ENCODE peak calls at places on chromosomes 4 and X, in six cellular contexts. X is H1, B is GM12878, Z is HepG2, S is GM12892, G is K562. I is an unnamed sample.

GRCh38 chr4:167606551-167606950 is 372.3 kb upstream of the SPOCK3 start:
- DNase-seq in X (no peak), B (no peak), Z (no peak), S (no peak), G (no peak), I (no peak)

GRCh38 chr4:29002151-29002550 is 1718.0 kb upstream of the PCDH7 start:
- DNase-seq in X (peak; percentile 17), B (no peak), Z (no peak), S (no peak), G (no peak), I (no peak)

GRCh38 chrX:43552166-43552565 is 103.9 kb upstream of the MAOA start:
- DNase-seq in X (no peak), B (no peak), Z (peak; percentile 25), S (no peak), G (peak; percentile 1), I (no peak)

GRCh38 chr4:37802068-37802666 is 24.3 kb upstream of the PGM2 start:
- DNase-seq in X (no peak), B (no peak), Z (peak; percentile 78), S (no peak), G (peak; percentile 61), I (no peak)

GRCh38 chr4:183434264-183435045 is 10.0 kb upstream of the CDKN2AIP start:
- DNase-seq in X (no peak), B (no peak), Z (no peak), S (no peak), G (no peak), I (no peak)

GRCh38 chr4:86178216-86178615 is 181.6 kb downstream of the MAPK10 start:
- DNase-seq in X (no peak), B (no peak), Z (no peak), S (no peak), G (no peak), I (no peak)

GRCh38 chr4:46933686-46934085 is 24.6 kb upstream of the COX7B2 start:
- DNase-seq in X (no peak), B (no peak), Z (no peak), S (no peak), G (no peak), I (no peak)

GRCh38 chr4:107060388-107060787 is 24.3 kb upstream of the DKK2 start:
- DNase-seq in X (no peak), B (no peak), Z (no peak), S (no peak), G (no peak), I (no peak)

GRCh38 chr4:86685401-86685800 is 91.3 kb downstream of the PTPN13 start:
- DNase-seq in X (no peak), B (no peak), Z (peak; percentile 1), S (no peak), G (no peak), I (no peak)

GRCh38 chrX:18640686-18641085 is 31.2 kb downstream of the RS1 start:
- DNase-seq in X (no peak), B (no peak), Z (no peak), S (no peak), G (peak; percentile 1), I (no peak)

GRCh38 chr4:100806988-100807387 is 289.2 kb upstream of the EMCN start:
- DNase-seq in X (no peak), B (no peak), Z (no peak), S (no peak), G (no peak), I (no peak)

GRCh38 chr4:40915318-40916217 is 165.8 kb downstream of the NSUN7 start:
- DNase-seq in X (no peak), B (no peak), Z (no peak), S (no peak), G (no peak), I (no peak)

GRCh38 chr4:138510053-138510452 is 267.9 kb upstream of the SLC7A11 start:
- DNase-seq in X (no peak), B (no peak), Z (no peak), S (no peak), G (no peak), I (no peak)

GRCh38 chrX:125090046-125090445 is 229.6 kb upstream of the TEX13C start:
- DNase-seq in X (no peak), B (no peak), Z (no peak), S (no peak), G (no peak), I (no peak)
- TF ChIP-seq TAF1 in X (no peak), B (no peak), Z (no peak), S (no peak), G (no peak), I (no peak)

DNA sequence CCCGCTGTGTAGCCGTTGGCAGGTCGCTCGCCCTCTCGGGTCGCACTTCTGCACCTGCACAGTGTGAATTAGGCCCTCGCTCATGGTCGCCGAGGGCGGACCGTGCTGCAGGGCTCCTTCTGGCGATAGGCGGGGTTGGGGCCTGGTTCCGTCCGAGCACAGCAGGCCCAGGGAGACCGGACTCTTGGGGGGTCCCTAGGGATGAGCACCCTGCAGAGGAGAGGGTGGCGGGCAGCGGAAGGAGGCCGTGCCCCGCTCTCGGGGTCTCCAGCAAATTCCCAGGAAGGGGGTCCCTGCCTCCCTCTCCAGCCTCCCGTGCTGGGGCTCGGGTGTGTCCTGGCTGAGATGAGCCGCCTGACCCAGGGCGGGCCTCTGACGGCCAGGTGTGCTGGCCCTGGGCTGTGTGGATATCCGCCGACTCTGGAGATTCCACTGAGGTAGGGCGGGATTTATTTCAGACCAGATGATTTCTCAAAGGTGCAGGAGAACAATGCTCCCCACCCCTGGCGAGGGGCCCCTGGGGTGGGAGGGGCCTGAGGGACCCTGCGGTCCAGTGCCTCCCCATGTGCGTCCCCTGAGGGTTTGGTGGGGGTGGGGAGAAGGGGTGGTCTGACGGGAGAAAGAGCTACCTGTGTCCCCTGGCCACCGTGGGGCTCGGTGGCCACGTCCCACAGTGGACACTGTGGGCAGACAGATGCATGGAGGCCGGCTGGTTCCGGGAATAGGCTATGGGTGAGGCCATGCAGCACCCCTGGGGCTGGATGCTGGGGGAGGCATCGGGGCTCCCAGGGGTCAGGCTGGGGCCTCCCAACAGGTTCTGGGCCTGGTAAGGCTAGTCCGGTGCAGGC is 867 bp upstream of the FAM53A start:
- DNase-seq in X (no peak), B (no peak), Z (no peak), S (no peak), G (no peak), I (no peak)
- TF ChIP-seq POLR2AphosphoS5 in X (no peak), B (no peak), Z (no peak), S (no peak), G (no peak), I (no peak)

GRCh38 chrX:106802063-106802387 is 448 bp upstream of the TBC1D8B start:
- DNase-seq in X (no peak), B (no peak), Z (peak; percentile 3), S (no peak), G (no peak), I (no peak)

DNA sequence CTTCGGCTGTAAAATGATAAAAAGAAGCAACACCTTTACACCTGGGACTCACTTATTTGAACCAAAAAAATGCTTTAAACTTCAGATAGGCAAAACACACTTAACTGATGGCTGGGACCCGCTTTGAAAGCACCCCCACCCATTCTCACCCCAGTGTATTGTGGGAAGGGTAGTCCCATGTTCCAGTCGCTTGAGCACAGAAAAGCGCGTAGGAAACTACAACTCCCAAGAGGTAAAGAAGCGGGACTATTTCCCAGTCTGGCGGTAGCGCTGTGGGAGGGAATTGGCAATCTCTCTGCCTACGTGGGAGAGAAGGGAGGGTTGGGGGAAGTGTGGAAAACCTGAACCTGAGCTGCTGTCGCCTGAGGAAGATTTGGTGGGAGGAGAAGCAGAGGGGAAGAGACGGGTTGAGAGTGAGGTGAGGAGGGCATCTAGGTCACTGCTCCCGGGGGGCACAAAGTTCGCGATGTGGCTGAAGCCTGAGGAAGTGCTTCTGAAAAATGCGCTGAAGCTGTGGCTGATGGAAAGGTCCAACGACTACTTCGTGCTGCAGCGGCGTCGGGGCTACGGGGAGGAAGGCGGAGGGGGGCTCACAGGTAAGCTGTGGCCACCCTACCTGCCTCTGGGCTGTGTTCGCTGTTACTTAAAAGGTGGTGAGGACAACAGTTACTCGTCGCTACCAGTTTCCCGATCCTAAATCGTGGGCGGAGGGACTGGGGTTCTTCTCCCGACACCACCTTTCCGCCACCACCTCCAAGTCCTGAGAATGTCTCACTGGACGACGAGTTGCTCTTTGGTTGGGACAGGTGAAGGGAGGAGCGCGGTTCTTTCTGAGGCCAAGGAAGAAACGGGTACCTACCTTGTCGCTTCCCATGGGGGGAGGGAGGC is at the start of gene TBC1D8B:
- DNase-seq in X (peak; percentile 39), B (peak; percentile 50), Z (peak; percentile 89), S (peak; percentile 6), G (peak; percentile 56), I (no peak)
- TF ChIP-seq POLR2A in X (no peak), B (no peak), Z (peak; percentile 59), S (no peak), G (no peak), I (no peak)

GRCh38 chrX:69312141-69312670 is 147.0 kb upstream of the PJA1 start:
- DNase-seq in X (no peak), B (no peak), Z (no peak), S (no peak), G (no peak), I (no peak)

GRCh38 chrX:69313622-69314290 is 148.5 kb upstream of the PJA1 start:
- DNase-seq in X (no peak), B (no peak), Z (no peak), S (no peak), G (no peak), I (no peak)

GRCh38 chrX:69317721-69318120 is 152.5 kb upstream of the PJA1 start:
- DNase-seq in X (no peak), B (no peak), Z (no peak), S (no peak), G (no peak), I (no peak)

GRCh38 chrX:69318651-69319305 is 153.5 kb upstream of the PJA1 start:
- DNase-seq in X (no peak), B (no peak), Z (no peak), S (no peak), G (no peak), I (no peak)

DNA sequence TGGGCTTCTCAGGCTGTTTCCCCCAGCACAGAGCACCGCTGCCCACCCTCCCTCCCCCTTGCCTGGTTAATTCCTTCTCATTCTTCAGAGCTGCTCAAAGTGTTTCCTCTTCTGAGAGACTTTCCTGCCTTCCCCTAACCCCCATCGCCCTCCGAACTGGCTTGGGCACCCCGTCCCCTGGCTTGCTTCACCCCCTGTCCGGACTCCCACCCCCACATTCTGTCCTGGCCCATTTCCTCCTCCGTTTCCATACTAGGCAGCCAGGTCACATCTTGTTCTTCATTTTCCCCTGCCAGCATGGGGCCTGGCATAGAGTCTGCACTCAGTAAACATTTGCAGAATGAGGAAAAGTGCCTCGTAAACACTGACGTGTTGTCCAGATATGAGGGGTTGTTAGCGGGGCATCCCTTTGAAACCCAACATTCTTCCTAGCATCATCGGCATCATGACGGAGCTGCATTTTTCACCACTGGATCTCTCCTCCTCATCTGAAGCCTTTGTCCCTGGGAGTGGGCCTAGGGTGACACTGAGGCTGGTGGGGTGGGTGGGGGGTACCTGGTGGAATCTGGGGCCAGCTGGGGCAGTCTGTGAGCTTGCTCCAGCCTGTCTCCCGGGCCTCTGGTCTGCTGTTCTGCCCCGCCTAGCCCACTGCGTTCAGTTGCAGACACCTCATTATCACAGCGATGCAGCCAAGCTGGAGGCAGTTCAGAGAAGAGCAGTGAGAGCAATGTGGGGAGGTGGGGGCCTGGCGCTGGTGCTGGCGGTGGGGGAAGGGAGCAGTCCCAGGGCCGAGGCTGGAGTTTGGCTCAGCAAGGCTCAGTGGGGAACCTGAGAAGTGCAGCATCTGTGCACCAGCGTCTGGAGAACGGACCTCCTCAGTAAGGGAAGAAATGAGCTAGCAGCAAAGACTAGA is 149.4 kb upstream of the PJA1 start:
- DNase-seq in X (no peak), B (no peak), Z (no peak), S (peak; percentile 9), G (no peak), I (no peak)
- TF ChIP-seq TAF1 in X (no peak), B (no peak), Z (no peak), S (no peak), G (no peak), I (no peak)

GRCh38 chr4:92261256-92261655 is 42.5 kb upstream of the GRID2 start:
- DNase-seq in X (no peak), B (no peak), Z (no peak), S (no peak), G (no peak), I (no peak)
- TF ChIP-seq POLR2AphosphoS5 in X (peak; percentile 41), B (no peak), Z (no peak), S (no peak), G (no peak), I (no peak)

I was measured in GM12891.